ENCODE peak calls at places on chromosome 1, in eight cellular contexts. Z is GM23338, J is MM.1S, T is lower leg skin, V is choroid plexus epithelial cell, N is HFF-Myc, Q is SK-N-SH, C is IMR-90. D is an unnamed sample.

GRCh38 chr1:241605146-241605805 is 34.9 kb downstream of the CHML start:
- DNase-seq in Z (peak), J (no peak), T (no peak), V (peak), N (no peak), Q (peak), C (no peak), D (no peak)

GRCh38 chr1:41876533-41877445 is 41.9 kb downstream of the HIVEP3 start:
- DNase-seq in Z (no peak), J (peak), T (no peak), V (peak), N (no peak), Q (no peak), C (peak), D (no peak)

GRCh38 chr1:112114540-112114939 is 125.1 kb upstream of the KCND3 start:
- DNase-seq in Z (peak), J (no peak), T (no peak), V (no peak), N (no peak), Q (no peak), C (no peak), D (no peak)

GRCh38 chr1:54581621-54582035 is 33.6 kb downstream of the ACOT11 start:
- DNase-seq in Z (no peak), J (no peak), T (peak), V (peak), N (peak), Q (peak), C (peak), D (peak)

GRCh38 chr1:161631076-161631475 is at the start of gene FCGR3B:
- DNase-seq in Z (no peak), J (no peak), T (no peak), V (no peak), N (no peak), Q (no peak), C (no peak), D (no peak)

GRCh38 chr1:82597620-82598019 is 796.9 kb downstream of the ADGRL2 start:
- DNase-seq in Z (no peak), J (no peak), T (no peak), V (peak), N (no peak), Q (peak), C (no peak), D (no peak)

GRCh38 chr1:85343213-85343611 is 66.8 kb upstream of the BCL10 start:
- DNase-seq in Z (no peak), J (no peak), T (no peak), V (no peak), N (no peak), Q (no peak), C (no peak), D (no peak)

GRCh38 chr1:89894210-89894668 is 73.4 kb downstream of the LRRC8D start:
- DNase-seq in Z (no peak), J (no peak), T (no peak), V (peak), N (no peak), Q (no peak), C (peak), D (peak)

GRCh38 chr1:117681093-117681950 is 75.5 kb downstream of the TENT5C start:
- DNase-seq in Z (peak), J (no peak), T (no peak), V (no peak), N (no peak), Q (no peak), C (no peak), D (no peak)

GRCh38 chr1:206911064-206911663 is 10.6 kb downstream of the FCMR start:
- DNase-seq in Z (peak), J (peak), T (no peak), V (peak), N (no peak), Q (peak), C (peak), D (peak)

GRCh38 chr1:20787775-20788488 is 825 bp upstream of the HP1BP3 start:
- DNase-seq in Z (peak), J (no peak), T (no peak), V (peak), N (no peak), Q (peak), C (peak), D (peak)

GRCh38 chr1:161905269-161905884 is 118.3 kb downstream of the OLFML2B start:
- DNase-seq in Z (peak), J (peak), T (no peak), V (peak), N (no peak), Q (peak), C (peak), D (no peak)

GRCh38 chr1:30977105-30977504 is 68.5 kb upstream of the SDC3 start:
- DNase-seq in Z (peak), J (peak), T (no peak), V (peak), N (no peak), Q (no peak), C (peak), D (peak)

GRCh38 chr1:162371611-162372010 is 5.0 kb downstream of the SPATA46 start:
- DNase-seq in Z (no peak), J (no peak), T (no peak), V (peak), N (no peak), Q (no peak), C (peak), D (peak)

GRCh38 chr1:228145498-228146425 is 4.0 kb upstream of the GJC2 start:
- DNase-seq in Z (no peak), J (no peak), T (no peak), V (no peak), N (no peak), Q (peak), C (no peak), D (no peak)

DNA sequence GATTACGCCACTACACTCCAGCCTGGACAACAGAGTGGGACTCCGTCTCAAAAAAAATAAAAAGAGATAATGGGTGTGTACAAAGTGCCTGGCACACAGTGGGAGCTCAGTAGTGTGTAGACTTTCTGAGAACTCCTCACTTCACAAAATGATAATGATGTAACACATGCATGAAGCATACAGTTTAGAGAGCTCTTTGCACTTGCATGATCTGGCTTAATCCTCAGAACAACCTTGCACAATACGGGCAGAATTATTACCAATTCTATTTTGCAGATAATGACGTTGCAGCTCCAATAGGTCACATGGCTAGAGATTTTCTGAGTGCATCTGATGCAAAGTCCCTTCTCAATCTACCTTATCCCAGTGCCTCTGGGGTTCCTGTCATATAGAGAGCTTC is 71.4 kb downstream of the CD247 start:
- DNase-seq in Z (no peak), J (no peak), T (no peak), V (no peak), N (no peak), Q (no peak), C (no peak), D (no peak)
- H3K4me3 ChIP-seq in Z (no peak), J (peak), T (no peak), V (no peak), N (no peak), Q (no peak), C (no peak), D (no peak)

GRCh38 chr1:17561252-17561558 is 21.7 kb downstream of the ARHGEF10L start:
- DNase-seq in Z (no peak), J (no peak), T (no peak), V (no peak), N (no peak), Q (no peak), C (no peak), D (peak)
- TF ChIP-seq CTCF in Z (no peak), J (no peak), T (no peak), V (no peak), N (no peak), Q (no peak), C (no peak), D (no peak)

GRCh38 chr1:211133841-211134669 is at the start of gene KCNH1:
- DNase-seq in Z (peak), J (peak), T (peak), V (peak), N (peak), Q (peak), C (peak), D (peak)
- H3K4me3 ChIP-seq in Z (peak), J (peak), T (peak), V (peak), N (peak), Q (peak), C (peak), D (peak)

DNA sequence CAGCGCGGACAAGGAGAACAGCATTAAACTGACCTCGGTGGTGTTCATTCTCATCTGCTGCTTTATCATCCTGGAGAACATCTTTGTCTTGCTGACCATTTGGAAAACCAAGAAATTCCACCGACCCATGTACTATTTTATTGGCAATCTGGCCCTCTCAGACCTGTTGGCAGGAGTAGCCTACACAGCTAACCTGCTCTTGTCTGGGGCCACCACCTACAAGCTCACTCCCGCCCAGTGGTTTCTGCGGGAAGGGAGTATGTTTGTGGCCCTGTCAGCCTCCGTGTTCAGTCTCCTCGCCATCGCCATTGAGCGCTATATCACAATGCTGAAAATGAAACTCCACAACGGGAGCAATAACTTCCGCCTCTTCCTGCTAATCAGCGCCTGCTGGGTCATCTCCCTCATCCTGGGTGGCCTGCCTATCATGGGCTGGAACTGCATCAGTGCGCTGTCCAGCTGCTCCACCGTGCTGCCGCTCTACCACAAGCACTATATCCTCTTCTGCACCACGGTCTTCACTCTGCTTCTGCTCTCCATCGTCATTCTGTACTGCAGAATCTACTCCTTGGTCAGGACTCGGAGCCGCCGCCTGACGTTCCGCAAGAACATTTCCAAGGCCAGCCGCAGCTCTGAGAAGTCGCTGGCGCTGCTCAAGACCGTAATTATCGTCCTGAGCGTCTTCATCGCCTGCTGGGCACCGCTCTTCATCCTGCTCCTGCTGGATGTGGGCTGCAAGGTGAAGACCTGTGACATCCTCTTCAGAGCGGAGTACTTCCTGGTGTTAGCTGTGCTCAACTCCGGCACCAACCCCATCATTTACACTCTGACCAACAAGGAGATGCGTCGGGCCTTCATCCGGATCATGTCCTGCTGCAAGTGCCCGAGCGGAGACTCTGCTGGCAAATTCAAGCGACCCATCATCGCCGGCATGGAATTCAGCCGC is 2.5 kb downstream of the S1PR1 start:
- DNase-seq in Z (no peak), J (no peak), T (no peak), V (no peak), N (no peak), Q (no peak), C (no peak), D (no peak)
- TF ChIP-seq CTCF in Z (no peak), J (no peak), T (no peak), V (no peak), N (no peak), Q (no peak), C (no peak), D (no peak)

D was measured in astrocyte of the spinal cord.